ENCODE peak calls at places on chromosomes 4 and X, in nine cellular contexts. One of them, this sample, is unnamed.

GRCh38 chrX:82961129-82961528 is 547.0 kb upstream of the POU3F4 start:
- DNase-seq in lower leg skin: no peak
- DNase-seq in DMS153: no peak
- DNase-seq in left lung: no peak
- DNase-seq in AG10803: no peak
- DNase-seq in HFF-Myc: no peak
- DNase-seq in stimulated activated CD4-positive, alpha-beta T cell treated with anti-CD3 and anti-CD28 coated beads, Interleukin-15, amount 100 ng/mL, for 1 hour: no peak
- DNase-seq in glutamatergic neuron: no peak
- DNase-seq in DMS 273 treated with DMSO at 0.1 percent for 48 hours: no peak
- DNase-seq in this sample: no peak

GRCh38 chrX:45404206-45404605 is 203.5 kb upstream of the DIPK2B start:
- DNase-seq in left lung: no peak
- DNase-seq in AG10803: no peak
- DNase-seq in stimulated activated CD4-positive, alpha-beta T cell treated with anti-CD3 and anti-CD28 coated beads, Interleukin-15, amount 100 ng/mL, for 1 hour: no peak
- DNase-seq in DMS153: no peak
- DNase-seq in HFF-Myc: no peak
- DNase-seq in DMS 273 treated with DMSO at 0.1 percent for 48 hours: no peak
- DNase-seq in lower leg skin: no peak
- DNase-seq in glutamatergic neuron: no peak
- DNase-seq in this sample: no peak

GRCh38 chrX:19772306-19772705 is 115.1 kb downstream of the SH3KBP1 start:
- DNase-seq in DMS153: no peak
- DNase-seq in stimulated activated CD4-positive, alpha-beta T cell treated with anti-CD3 and anti-CD28 coated beads, Interleukin-15, amount 100 ng/mL, for 1 hour: no peak
- DNase-seq in lower leg skin: no peak
- DNase-seq in DMS 273 treated with DMSO at 0.1 percent for 48 hours: no peak
- DNase-seq in AG10803: peak
- DNase-seq in glutamatergic neuron: no peak
- DNase-seq in HFF-Myc: no peak
- DNase-seq in left lung: no peak
- DNase-seq in this sample: no peak

GRCh38 chrX:40323977-40324376 is 226.2 kb upstream of the BCOR start:
- DNase-seq in left lung: no peak
- DNase-seq in DMS 273 treated with DMSO at 0.1 percent for 48 hours: no peak
- DNase-seq in DMS153: no peak
- DNase-seq in glutamatergic neuron: no peak
- DNase-seq in AG10803: no peak
- DNase-seq in stimulated activated CD4-positive, alpha-beta T cell treated with anti-CD3 and anti-CD28 coated beads, Interleukin-15, amount 100 ng/mL, for 1 hour: no peak
- DNase-seq in HFF-Myc: no peak
- DNase-seq in lower leg skin: no peak
- DNase-seq in this sample: no peak

GRCh38 chr4:87451537-87451936 is 29.2 kb downstream of the NUDT9 start:
- DNase-seq in stimulated activated CD4-positive, alpha-beta T cell treated with anti-CD3 and anti-CD28 coated beads, Interleukin-15, amount 100 ng/mL, for 1 hour: no peak
- DNase-seq in lower leg skin: no peak
- DNase-seq in left lung: no peak
- DNase-seq in AG10803: no peak
- DNase-seq in DMS 273 treated with DMSO at 0.1 percent for 48 hours: no peak
- DNase-seq in HFF-Myc: no peak
- DNase-seq in glutamatergic neuron: no peak
- DNase-seq in DMS153: no peak
- DNase-seq in this sample: no peak

GRCh38 chrX:41116948-41117347 is 31.7 kb downstream of the USP9X start:
- DNase-seq in DMS 273 treated with DMSO at 0.1 percent for 48 hours: no peak
- DNase-seq in stimulated activated CD4-positive, alpha-beta T cell treated with anti-CD3 and anti-CD28 coated beads, Interleukin-15, amount 100 ng/mL, for 1 hour: no peak
- DNase-seq in DMS153: no peak
- DNase-seq in lower leg skin: no peak
- DNase-seq in glutamatergic neuron: no peak
- DNase-seq in HFF-Myc: no peak
- DNase-seq in AG10803: no peak
- DNase-seq in left lung: no peak
- DNase-seq in this sample: no peak

GRCh38 chr4:96675916-96676315 is 836.0 kb downstream of the PDHA2 start:
- DNase-seq in left lung: no peak
- DNase-seq in glutamatergic neuron: no peak
- DNase-seq in HFF-Myc: no peak
- DNase-seq in DMS 273 treated with DMSO at 0.1 percent for 48 hours: no peak
- DNase-seq in DMS153: no peak
- DNase-seq in stimulated activated CD4-positive, alpha-beta T cell treated with anti-CD3 and anti-CD28 coated beads, Interleukin-15, amount 100 ng/mL, for 1 hour: no peak
- DNase-seq in lower leg skin: no peak
- DNase-seq in AG10803: no peak
- DNase-seq in this sample: no peak

GRCh38 chr4:143617994-143618679 is 82.3 kb downstream of the FREM3 start:
- DNase-seq in AG10803: peak
- DNase-seq in HFF-Myc: peak
- DNase-seq in stimulated activated CD4-positive, alpha-beta T cell treated with anti-CD3 and anti-CD28 coated beads, Interleukin-15, amount 100 ng/mL, for 1 hour: no peak
- DNase-seq in glutamatergic neuron: no peak
- DNase-seq in left lung: no peak
- DNase-seq in DMS 273 treated with DMSO at 0.1 percent for 48 hours: no peak
- DNase-seq in lower leg skin: no peak
- DNase-seq in DMS153: no peak
- DNase-seq in this sample: no peak

GRCh38 chr4:78441786-78442185 is 109.8 kb upstream of the ANXA3 start:
- DNase-seq in DMS 273 treated with DMSO at 0.1 percent for 48 hours: no peak
- DNase-seq in DMS153: no peak
- DNase-seq in stimulated activated CD4-positive, alpha-beta T cell treated with anti-CD3 and anti-CD28 coated beads, Interleukin-15, amount 100 ng/mL, for 1 hour: no peak
- DNase-seq in glutamatergic neuron: peak
- DNase-seq in HFF-Myc: no peak
- DNase-seq in lower leg skin: no peak
- DNase-seq in left lung: no peak
- DNase-seq in AG10803: no peak
- DNase-seq in this sample: peak

GRCh38 chrX:1903380-1903935 is 288.6 kb downstream of the ASMT start:
- DNase-seq in stimulated activated CD4-positive, alpha-beta T cell treated with anti-CD3 and anti-CD28 coated beads, Interleukin-15, amount 100 ng/mL, for 1 hour: no peak
- DNase-seq in AG10803: peak
- DNase-seq in glutamatergic neuron: no peak
- DNase-seq in HFF-Myc: no peak
- DNase-seq in lower leg skin: no peak
- DNase-seq in left lung: no peak
- DNase-seq in DMS153: no peak
- DNase-seq in DMS 273 treated with DMSO at 0.1 percent for 48 hours: no peak
- DNase-seq in this sample: no peak

GRCh38 chrX:41670108-41670507 is 18.7 kb upstream of the GPR34 start:
- DNase-seq in stimulated activated CD4-positive, alpha-beta T cell treated with anti-CD3 and anti-CD28 coated beads, Interleukin-15, amount 100 ng/mL, for 1 hour: no peak
- DNase-seq in lower leg skin: no peak
- DNase-seq in left lung: no peak
- DNase-seq in AG10803: peak
- DNase-seq in DMS153: no peak
- DNase-seq in glutamatergic neuron: no peak
- DNase-seq in HFF-Myc: no peak
- DNase-seq in DMS 273 treated with DMSO at 0.1 percent for 48 hours: no peak
- DNase-seq in this sample: no peak

GRCh38 chr4:187286536-187286935 is 562.9 kb upstream of the FAT1 start:
- DNase-seq in left lung: no peak
- DNase-seq in DMS153: no peak
- DNase-seq in DMS 273 treated with DMSO at 0.1 percent for 48 hours: no peak
- DNase-seq in HFF-Myc: no peak
- DNase-seq in AG10803: peak
- DNase-seq in lower leg skin: no peak
- DNase-seq in glutamatergic neuron: no peak
- DNase-seq in stimulated activated CD4-positive, alpha-beta T cell treated with anti-CD3 and anti-CD28 coated beads, Interleukin-15, amount 100 ng/mL, for 1 hour: no peak
- DNase-seq in this sample: no peak

GRCh38 chrX:134186362-134187121 is 50.4 kb upstream of the CCDC160 start:
- DNase-seq in stimulated activated CD4-positive, alpha-beta T cell treated with anti-CD3 and anti-CD28 coated beads, Interleukin-15, amount 100 ng/mL, for 1 hour: peak
- DNase-seq in AG10803: no peak
- DNase-seq in left lung: no peak
- DNase-seq in lower leg skin: no peak
- DNase-seq in glutamatergic neuron: no peak
- DNase-seq in DMS153: no peak
- DNase-seq in HFF-Myc: no peak
- DNase-seq in DMS 273 treated with DMSO at 0.1 percent for 48 hours: no peak
- DNase-seq in this sample: no peak

GRCh38 chrX:46263494-46263893 is 281.7 kb downstream of the ZNF674 start:
- DNase-seq in left lung: no peak
- DNase-seq in DMS153: no peak
- DNase-seq in DMS 273 treated with DMSO at 0.1 percent for 48 hours: no peak
- DNase-seq in stimulated activated CD4-positive, alpha-beta T cell treated with anti-CD3 and anti-CD28 coated beads, Interleukin-15, amount 100 ng/mL, for 1 hour: no peak
- DNase-seq in lower leg skin: no peak
- DNase-seq in glutamatergic neuron: no peak
- DNase-seq in HFF-Myc: no peak
- DNase-seq in AG10803: no peak
- DNase-seq in this sample: no peak

GRCh38 chr4:78878031-78878430 is 61.2 kb downstream of the PAQR3 start:
- DNase-seq in AG10803: no peak
- DNase-seq in HFF-Myc: no peak
- DNase-seq in left lung: no peak
- DNase-seq in DMS 273 treated with DMSO at 0.1 percent for 48 hours: no peak
- DNase-seq in glutamatergic neuron: no peak
- DNase-seq in lower leg skin: no peak
- DNase-seq in stimulated activated CD4-positive, alpha-beta T cell treated with anti-CD3 and anti-CD28 coated beads, Interleukin-15, amount 100 ng/mL, for 1 hour: no peak
- DNase-seq in DMS153: no peak
- DNase-seq in this sample: no peak

GRCh38 chr4:38983756-38984647 is 48.2 kb downstream of the TMEM156 start:
- DNase-seq in DMS 273 treated with DMSO at 0.1 percent for 48 hours: no peak
- DNase-seq in lower leg skin: no peak
- DNase-seq in left lung: no peak
- DNase-seq in AG10803: peak
- DNase-seq in glutamatergic neuron: no peak
- DNase-seq in HFF-Myc: no peak
- DNase-seq in stimulated activated CD4-positive, alpha-beta T cell treated with anti-CD3 and anti-CD28 coated beads, Interleukin-15, amount 100 ng/mL, for 1 hour: no peak
- DNase-seq in DMS153: no peak
- DNase-seq in this sample: no peak

GRCh38 chr4:68271851-68272756 is 26.6 kb upstream of the TMPRSS11B start:
- DNase-seq in DMS153: peak
- DNase-seq in left lung: no peak
- DNase-seq in HFF-Myc: peak
- DNase-seq in DMS 273 treated with DMSO at 0.1 percent for 48 hours: peak
- DNase-seq in glutamatergic neuron: no peak
- DNase-seq in stimulated activated CD4-positive, alpha-beta T cell treated with anti-CD3 and anti-CD28 coated beads, Interleukin-15, amount 100 ng/mL, for 1 hour: no peak
- DNase-seq in lower leg skin: no peak
- DNase-seq in AG10803: peak
- DNase-seq in this sample: no peak

GRCh38 chr4:135508006-135508714 is 1306.6 kb upstream of the PABPC4L start:
- DNase-seq in AG10803: no peak
- DNase-seq in left lung: no peak
- DNase-seq in DMS153: no peak
- DNase-seq in lower leg skin: no peak
- DNase-seq in stimulated activated CD4-positive, alpha-beta T cell treated with anti-CD3 and anti-CD28 coated beads, Interleukin-15, amount 100 ng/mL, for 1 hour: no peak
- DNase-seq in glutamatergic neuron: no peak
- DNase-seq in HFF-Myc: peak
- DNase-seq in DMS 273 treated with DMSO at 0.1 percent for 48 hours: no peak
- DNase-seq in this sample: no peak

GRCh38 chrX:113305496-113305895 is 464.9 kb upstream of the AMOT start:
- DNase-seq in AG10803: peak
- DNase-seq in DMS153: no peak
- DNase-seq in left lung: no peak
- DNase-seq in HFF-Myc: no peak
- DNase-seq in lower leg skin: no peak
- DNase-seq in stimulated activated CD4-positive, alpha-beta T cell treated with anti-CD3 and anti-CD28 coated beads, Interleukin-15, amount 100 ng/mL, for 1 hour: no peak
- DNase-seq in glutamatergic neuron: no peak
- DNase-seq in DMS 273 treated with DMSO at 0.1 percent for 48 hours: no peak
- DNase-seq in this sample: no peak

GRCh38 chrX:151743651-151744470 is 9.3 kb downstream of the CNGA2 start:
- DNase-seq in HFF-Myc: no peak
- DNase-seq in AG10803: no peak
- DNase-seq in stimulated activated CD4-positive, alpha-beta T cell treated with anti-CD3 and anti-CD28 coated beads, Interleukin-15, amount 100 ng/mL, for 1 hour: no peak
- DNase-seq in DMS 273 treated with DMSO at 0.1 percent for 48 hours: no peak
- DNase-seq in DMS153: no peak
- DNase-seq in left lung: no peak
- DNase-seq in glutamatergic neuron: no peak
- DNase-seq in lower leg skin: no peak
- DNase-seq in this sample: no peak

GRCh38 chr4:112170451-112170993 is 25.3 kb downstream of the FAM241A start:
- DNase-seq in lower leg skin: no peak
- DNase-seq in stimulated activated CD4-positive, alpha-beta T cell treated with anti-CD3 and anti-CD28 coated beads, Interleukin-15, amount 100 ng/mL, for 1 hour: no peak
- DNase-seq in DMS 273 treated with DMSO at 0.1 percent for 48 hours: no peak
- DNase-seq in HFF-Myc: peak
- DNase-seq in DMS153: no peak
- DNase-seq in AG10803: peak
- DNase-seq in left lung: no peak
- DNase-seq in glutamatergic neuron: no peak
- DNase-seq in this sample: no peak

GRCh38 chr4:149781150-149781549 is 34.5 kb downstream of the IQCM start:
- DNase-seq in glutamatergic neuron: no peak
- DNase-seq in DMS153: no peak
- DNase-seq in AG10803: peak
- DNase-seq in left lung: no peak
- DNase-seq in stimulated activated CD4-positive, alpha-beta T cell treated with anti-CD3 and anti-CD28 coated beads, Interleukin-15, amount 100 ng/mL, for 1 hour: no peak
- DNase-seq in lower leg skin: no peak
- DNase-seq in DMS 273 treated with DMSO at 0.1 percent for 48 hours: no peak
- DNase-seq in HFF-Myc: peak
- DNase-seq in this sample: no peak

This sample was measured in ecto neural progenitor cell.